ENCODE peak calls at places on chromosomes 4 and X, in seven cellular contexts. G, Y, X, O, T, W and U are unnamed samples.

GRCh38 chr4:36363024-36363423 is 81.6 kb downstream of the DTHD1 start:
- DNase-seq in G (no peak), Y (no peak), X (no peak), W (no peak), O (no peak), T (no peak), U (no peak)

GRCh38 chrX:154541896-154542722 is 4.5 kb downstream of the G6PD start:
- DNase-seq in O (no peak), W (peak), X (peak), G (no peak), T (peak), Y (peak), U (no peak)

GRCh38 chr4:158535130-158535614 is 13.5 kb downstream of the RXFP1 start:
- DNase-seq in G (no peak), O (no peak), W (no peak), X (no peak), Y (peak), T (no peak), U (no peak)

GRCh38 chrX:18994713-18995112 is 10.8 kb upstream of the PHKA2 start:
- DNase-seq in W (peak), G (no peak), Y (no peak), T (no peak), O (no peak), X (no peak), U (no peak)

GRCh38 chrX:120504569-120504968 is 35.5 kb upstream of the LAMP2 start:
- DNase-seq in T (no peak), O (no peak), Y (no peak), G (no peak), X (no peak), W (no peak), U (no peak)

GRCh38 chr4:24266951-24267577 is 317.3 kb downstream of the DHX15 start:
- DNase-seq in G (no peak), T (no peak), W (no peak), O (no peak), X (no peak), Y (no peak), U (peak)

GRCh38 chr4:5826437-5827107 is 66.3 kb downstream of the CRMP1 start:
- DNase-seq in W (no peak), Y (no peak), O (no peak), X (no peak), G (no peak), T (no peak), U (no peak)

GRCh38 chr4:71186566-71187398 is 152.0 kb upstream of the SLC4A4 start:
- DNase-seq in T (no peak), Y (no peak), G (no peak), W (no peak), O (no peak), X (peak), U (no peak)

DNA sequence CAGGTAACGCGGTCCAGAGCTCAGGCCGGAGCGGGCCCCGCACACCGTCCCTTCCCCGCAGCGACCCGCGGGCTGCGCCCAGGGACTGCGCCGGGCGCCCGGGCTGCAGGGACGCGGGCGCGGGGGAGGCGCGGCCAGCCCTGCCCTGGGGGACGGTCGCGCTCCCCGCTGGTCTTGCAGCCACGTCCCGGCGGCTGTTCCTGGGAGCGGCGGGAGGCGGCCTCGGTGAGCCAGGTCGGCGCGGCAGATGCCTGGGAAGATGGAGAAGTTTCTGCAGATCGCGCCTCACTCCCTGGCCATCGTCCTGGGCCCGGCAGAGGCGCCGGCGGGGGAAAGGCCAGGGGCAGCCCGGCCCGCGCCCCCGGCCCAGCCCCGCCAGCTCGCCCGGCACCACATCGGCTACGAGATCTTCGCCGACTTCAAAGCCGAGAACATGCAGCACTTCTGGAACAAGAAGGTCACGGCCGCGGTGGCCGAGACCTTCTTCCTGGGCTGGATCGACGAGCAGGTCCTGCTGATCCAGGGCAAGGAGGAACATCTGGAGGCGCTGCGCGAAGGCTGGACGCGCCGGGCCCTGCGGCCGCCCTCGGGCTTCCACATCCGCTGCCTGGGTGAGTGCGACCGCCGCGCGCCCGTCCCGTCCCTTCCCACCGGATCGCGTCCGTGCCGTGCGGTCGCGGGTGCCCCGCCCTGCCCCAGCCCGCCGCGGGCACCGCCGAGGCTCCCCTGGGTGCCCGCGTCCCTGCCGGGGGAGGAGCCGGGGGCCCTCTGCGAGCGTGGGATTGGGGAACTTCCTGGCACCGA is 107.5 kb upstream of the STOX2 start:
- DNase-seq in T (no peak), X (peak), O (no peak), W (no peak), Y (no peak), G (peak), U (no peak)
- TF ChIP-seq EZH2 in T (no peak), X (peak), O (no peak), W (no peak), Y (no peak), G (peak), U (no peak)

DNA sequence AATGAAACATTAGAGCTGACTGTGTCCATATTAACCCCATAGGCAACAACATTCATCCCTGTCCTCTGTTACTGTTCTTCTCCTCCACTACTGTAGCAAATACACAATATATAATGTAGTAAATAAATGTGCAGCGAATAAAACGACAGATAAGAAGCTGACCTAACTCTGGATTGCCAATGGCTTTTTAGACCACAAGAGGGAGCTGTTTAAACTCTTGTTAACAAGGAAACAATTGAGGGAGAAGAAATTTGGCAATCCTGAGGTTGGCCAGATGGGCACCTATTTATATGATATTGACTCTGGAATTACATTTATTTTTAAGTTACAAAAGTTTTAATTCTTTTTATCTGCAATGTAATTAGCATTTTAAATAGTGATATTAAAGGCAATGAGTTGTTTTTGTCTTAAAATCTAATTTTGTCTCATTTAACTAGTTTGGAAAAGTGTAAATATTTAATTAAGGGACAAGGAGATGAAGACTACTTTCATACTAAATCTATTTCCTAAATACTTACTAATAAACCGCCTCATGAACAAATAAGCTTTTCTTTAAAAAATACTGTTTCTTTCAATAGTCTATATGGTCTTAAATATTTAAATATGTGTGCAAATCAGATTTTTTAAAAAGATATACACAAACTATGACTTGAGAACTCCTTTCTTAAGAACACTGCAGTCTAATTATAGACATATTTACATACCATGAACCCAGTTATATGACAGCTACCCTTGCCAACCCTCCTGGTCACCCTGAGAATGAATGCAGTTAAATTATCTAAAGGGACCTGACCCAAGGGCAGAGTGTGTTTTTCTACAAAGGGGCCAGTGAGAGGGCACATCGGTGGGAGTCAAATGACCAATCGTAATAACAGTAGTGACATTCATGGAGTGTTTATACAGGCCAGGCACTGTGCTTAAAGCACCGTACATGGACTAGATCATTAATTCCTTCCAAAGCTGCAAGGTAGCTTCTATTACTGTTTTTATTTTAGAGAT is 52.9 kb upstream of the HPF1 start:
- DNase-seq in O (peak), Y (peak), G (no peak), W (peak), T (peak), X (peak), U (peak)
- H3K9ac ChIP-seq in O (no peak), Y (no peak), G (no peak), W (no peak), T (no peak), X (no peak), U (no peak)

GRCh38 chr4:2412534-2412884 is 5.9 kb downstream of the ZFYVE28 start:
- DNase-seq in X (no peak), T (no peak), W (no peak), O (no peak), G (no peak), Y (no peak), U (no peak)
- TF ChIP-seq POLR2AphosphoS5 in X (no peak), T (no peak), W (no peak), O (no peak), G (no peak), Y (no peak), U (no peak)

GRCh38 chr4:80192937-80193336 is 4.4 kb upstream of the PRDM8 start:
- DNase-seq in Y (no peak), T (no peak), G (no peak), O (no peak), W (no peak), X (no peak), U (no peak)
- TF ChIP-seq EZH2 in Y (no peak), T (no peak), G (no peak), O (no peak), W (no peak), X (no peak), U (no peak)

GRCh38 chrX:1657367-1658082 is 42.7 kb downstream of the ASMT start:
- DNase-seq in G (no peak), O (peak), X (peak), Y (no peak), T (no peak), W (no peak), U (no peak)

GRCh38 chrX:1659664-1660461 is 45.0 kb downstream of the ASMT start:
- DNase-seq in W (no peak), O (no peak), G (no peak), T (no peak), Y (no peak), X (no peak), U (no peak)

GRCh38 chrX:1658083-1658463 is 43.2 kb downstream of the ASMT start:
- DNase-seq in W (no peak), X (no peak), T (no peak), Y (no peak), O (no peak), G (no peak), U (no peak)

GRCh38 chrX:1661048-1661921 is 46.4 kb downstream of the ASMT start:
- DNase-seq in O (peak), W (peak), T (peak), G (peak), X (no peak), Y (peak), U (no peak)

DNA sequence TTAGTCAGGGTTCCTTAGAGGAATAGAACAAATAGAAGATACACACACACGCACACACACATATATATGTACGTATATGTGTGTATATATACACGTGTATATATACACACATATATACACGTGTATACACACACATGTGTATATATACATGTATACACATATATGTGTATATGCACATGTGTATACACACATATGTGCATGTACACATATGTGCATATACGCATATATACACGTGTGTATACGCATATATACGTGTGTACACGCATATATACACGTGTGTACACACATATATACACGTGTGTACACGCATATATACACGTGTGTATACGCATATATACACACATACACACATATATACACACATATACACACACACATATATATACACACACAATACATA is 41.5 kb downstream of the ASMT start:
- DNase-seq in Y (no peak), W (no peak), G (no peak), T (no peak), X (no peak), O (no peak), U (no peak)
- H3K9ac ChIP-seq in Y (no peak), W (no peak), G (no peak), T (no peak), X (no peak), O (no peak), U (no peak)